ENCODE peak calls at places on chromosomes 12 and 14, in seven cellular contexts. M is tibial nerve; Q is astrocyte; C is lung; R is SIG-M5; V is stimulated activated CD4-positive, alpha-beta T cell treated with anti-CD3 and anti-CD28 coated beads, TNF-alpha, amount 100 ng/mL, for 24 hours; Y is GM12865. U is an unnamed sample.

GRCh38 chr14:20278414-20278813 is 27.3 kb downstream of the TTC5 start:
- DNase-seq in R (no peak), M (peak; percentile 20), C (no peak), V (no peak), Y (no peak), Q (no peak), U (no peak)

GRCh38 chr12:67237231-67237630 is 31.9 kb upstream of the CAND1 start:
- DNase-seq in Q (no peak), V (no peak), C (no peak), Y (no peak), M (no peak), R (no peak), U (no peak)

GRCh38 chr12:48787791-48788521 is 933 bp downstream of the ADCY6 start:
- DNase-seq in V (no peak), Y (no peak), C (no peak), R (no peak), Q (no peak), M (no peak), U (no peak)

GRCh38 chr12:88723219-88723618 is 142.9 kb upstream of the KITLG start:
- DNase-seq in Q (peak; percentile 5), M (no peak), Y (no peak), R (no peak), V (no peak), C (no peak), U (no peak)

GRCh38 chr12:57368349-57369095 is 62.3 kb downstream of the R3HDM2 start:
- DNase-seq in M (no peak), V (no peak), Y (no peak), R (no peak), Q (no peak), C (no peak), U (no peak)

GRCh38 chr12:102120886-102121285 is 903 bp downstream of the PARPBP start:
- DNase-seq in C (no peak), V (no peak), M (no peak), R (no peak), Q (peak; percentile 16), Y (peak; percentile 47), U (no peak)

GRCh38 chr14:93137864-93138263 is 22.1 kb upstream of the ITPK1 start:
- DNase-seq in V (no peak), Y (no peak), Q (no peak), R (no peak), M (no peak), C (peak; percentile 61), U (no peak)

GRCh38 chr14:28344381-28344780 is 422.2 kb upstream of the FOXG1 start:
- DNase-seq in M (no peak), R (no peak), C (no peak), Y (no peak), Q (peak; percentile 19), V (no peak), U (no peak)

GRCh38 chr12:38905480-38906351 is at the start of gene CPNE8:
- DNase-seq in M (peak; percentile 80), Q (peak; percentile 68), C (peak; percentile 78), V (no peak), Y (peak; percentile 87), R (peak; percentile 33), U (peak; percentile 16)

GRCh38 chr12:80154261-80154660 is 54.9 kb downstream of the OTOGL start:
- DNase-seq in Q (peak; percentile 27), V (no peak), R (no peak), M (no peak), C (no peak), Y (peak; percentile 55), U (no peak)

GRCh38 chr14:31241450-31242114 is 34.0 kb upstream of the HECTD1 start:
- DNase-seq in Q (no peak), Y (peak; percentile 42), V (no peak), M (no peak), R (no peak), C (no peak), U (no peak)

GRCh38 chr12:71170456-71170855 is 12.7 kb upstream of the TSPAN8 start:
- DNase-seq in M (no peak), V (no peak), Q (no peak), R (no peak), Y (no peak), C (no peak), U (no peak)

GRCh38 chr12:67352682-67353081 is 83.5 kb downstream of the CAND1 start:
- DNase-seq in M (no peak), V (no peak), Q (no peak), Y (no peak), C (no peak), R (no peak), U (no peak)

GRCh38 chr12:118377891-118378470 is 1.6 kb downstream of the SUDS3 start:
- DNase-seq in Y (peak; percentile 64), M (peak; percentile 71), R (peak; percentile 28), V (peak; percentile 59), C (peak; percentile 75), Q (peak; percentile 26), U (peak; percentile 62)

GRCh38 chr12:80802652-80803051 is 85.9 kb downstream of the MYF5 start:
- DNase-seq in V (no peak), R (no peak), M (no peak), Y (peak; percentile 30), Q (no peak), C (no peak), U (no peak)

GRCh38 chr12:6843118-6843902 is 2.6 kb downstream of the GNB3 start:
- DNase-seq in Y (no peak), C (no peak), R (no peak), V (no peak), Q (no peak), M (no peak), U (no peak)

GRCh38 chr12:98817779-98818178 is 172.7 kb downstream of the APAF1 start:
- DNase-seq in Q (no peak), Y (no peak), V (no peak), R (no peak), M (no peak), C (no peak), U (no peak)

GRCh38 chr14:97177016-97177415 is 379.8 kb downstream of the VRK1 start:
- DNase-seq in M (no peak), Q (no peak), R (no peak), C (no peak), Y (peak; percentile 81), V (peak; percentile 9), U (peak; percentile 23)

GRCh38 chr12:116015525-116015924 is 262.0 kb downstream of the MED13L start:
- DNase-seq in Q (peak; percentile 46), M (no peak), R (no peak), V (no peak), Y (peak; percentile 48), C (no peak), U (no peak)

GRCh38 chr12:86772688-86773087 is 516.5 kb upstream of the MGAT4C start:
- DNase-seq in R (no peak), Q (peak; percentile 51), M (no peak), V (no peak), C (no peak), Y (no peak), U (no peak)

GRCh38 chr14:92780444-92780843 is 13.7 kb upstream of the GOLGA5 start:
- DNase-seq in V (no peak), Q (peak; percentile 69), R (no peak), Y (no peak), C (no peak), M (no peak), U (peak; percentile 14)

GRCh38 chr14:22554706-22555572 is 34.1 kb downstream of the DAD1 start:
- DNase-seq in Y (no peak), Q (no peak), V (no peak), C (no peak), M (no peak), R (no peak), U (no peak)

GRCh38 chr12:71472441-71472911 is 32.9 kb downstream of the LGR5 start:
- DNase-seq in V (no peak), Q (peak; percentile 54), R (no peak), C (no peak), M (no peak), Y (no peak), U (no peak)

GRCh38 chr14:93042968-93043940 is 72.5 kb downstream of the ITPK1 start:
- DNase-seq in V (no peak), C (peak; percentile 90), Q (peak; percentile 90), R (no peak), M (no peak), Y (peak; percentile 40), U (no peak)

GRCh38 chr14:78835052-78835451 is 664.9 kb downstream of the NRXN3 start:
- DNase-seq in V (no peak), Y (no peak), Q (no peak), M (no peak), C (no peak), R (no peak), U (no peak)

GRCh38 chr12:47867496-47867941 is 37.3 kb downstream of the VDR start:
- DNase-seq in C (no peak), R (no peak), M (no peak), Y (no peak), V (no peak), Q (peak; percentile 84), U (no peak)

GRCh38 chr12:31005944-31006361 is 67.7 kb upstream of the DDX11 start:
- DNase-seq in Y (no peak), Q (peak; percentile 70), M (no peak), V (no peak), R (no peak), C (no peak), U (no peak)

GRCh38 chr12:113594967-113595366 is 123.3 kb upstream of the LHX5 start:
- DNase-seq in C (no peak), Q (no peak), R (no peak), M (no peak), V (no peak), Y (no peak), U (no peak)

GRCh38 chr12:54240971-54241588 is 38.8 kb downstream of the CBX5 start:
- DNase-seq in C (no peak), Y (peak; percentile 82), V (no peak), M (no peak), Q (no peak), R (no peak), U (no peak)

GRCh38 chr14:95559203-95559602 is 24.4 kb downstream of the GLRX5 start:
- DNase-seq in R (no peak), C (no peak), V (no peak), Y (no peak), Q (no peak), M (no peak), U (no peak)

GRCh38 chr12:27521066-27521465 is 2.9 kb upstream of the PPFIBP1 start:
- DNase-seq in Y (no peak), Q (peak; percentile 61), V (no peak), R (no peak), M (no peak), C (peak; percentile 29), U (no peak)

GRCh38 chr12:51496907-51497306 is 72.3 kb downstream of the SLC4A8 start:
- DNase-seq in R (no peak), M (no peak), Q (no peak), C (no peak), V (no peak), Y (no peak), U (no peak)

GRCh38 chr12:47686645-47687240 is 19.1 kb downstream of the RPAP3 start:
- DNase-seq in V (no peak), M (no peak), Q (peak; percentile 21), Y (peak; percentile 35), C (no peak), R (no peak), U (no peak)

GRCh38 chr12:120663741-120664140 is 23.2 kb upstream of the MLEC start:
- DNase-seq in R (no peak), C (no peak), V (no peak), Q (no peak), Y (no peak), M (no peak), U (no peak)

GRCh38 chr14:102971314-102971713 is 48.9 kb downstream of the AMN start:
- DNase-seq in Q (no peak), C (peak; percentile 42), V (no peak), M (no peak), Y (no peak), R (no peak), U (no peak)

GRCh38 chr12:132133952-132134652 is 10.0 kb downstream of the DDX51 start:
- DNase-seq in R (no peak), V (no peak), M (no peak), Y (no peak), Q (no peak), C (no peak), U (no peak)

GRCh38 chr12:69298133-69298532 is 50.0 kb upstream of the LYZ start:
- DNase-seq in M (no peak), Y (no peak), C (no peak), R (no peak), V (no peak), Q (no peak), U (no peak)

U was measured in activated T-cell treated with anti-CD3 and anti-CD28 coated beads for 24 hours.